ENCODE peak calls at places on chromosomes 1 and 21, in eight cellular contexts. E is colonic mucosa, Y is IMR-90, I is endothelial cell of umbilical vein, K is neural progenitor cell, V is PC-3, P is mammary epithelial cell, S is endodermal cell. Q is an unnamed sample.

GRCh38 chr1:40143891-40144575 is 17.2 kb upstream of the RLF start:
- DNase-seq in V (peak), P (peak), Y (peak), I (peak), E (peak), S (peak), K (peak), Q (no peak)

GRCh38 chr1:31704261-31705079 is 653 bp upstream of the COL16A1 start:
- DNase-seq in Y (peak), S (peak), I (no peak), E (peak), K (peak), P (peak), V (peak), Q (no peak)

GRCh38 chr1:26317612-26318337 is at the start of gene CD52:
- DNase-seq in E (no peak), V (no peak), P (no peak), K (peak), I (no peak), Y (no peak), S (peak), Q (no peak)

GRCh38 chr1:89525169-89525855 is 683 bp downstream of the LRRC8B start:
- DNase-seq in E (peak), V (no peak), P (peak), Y (no peak), K (peak), S (peak), I (peak), Q (no peak)

GRCh38 chr1:11059166-11059989 is 440 bp downstream of the SRM start:
- DNase-seq in I (peak), K (no peak), P (peak), V (no peak), E (no peak), Y (no peak), S (no peak), Q (peak)

GRCh38 chr1:209651148-209651547 is 1.1 kb downstream of the LAMB3 start:
- DNase-seq in P (peak), I (peak), V (peak), K (no peak), E (peak), S (peak), Y (peak), Q (peak)

GRCh38 chr1:8197493-8198282 is 120.2 kb upstream of the SLC45A1 start:
- DNase-seq in I (peak), Y (peak), E (peak), P (peak), V (peak), K (no peak), S (no peak), Q (peak)

GRCh38 chr21:46454634-46455390 is 3.9 kb upstream of the DIP2A start:
- DNase-seq in E (no peak), S (no peak), I (peak), Y (no peak), K (no peak), V (no peak), P (peak), Q (no peak)

GRCh38 chr1:170881268-170882265 is 53.8 kb upstream of the MROH9 start:
- DNase-seq in S (no peak), E (peak), I (peak), K (peak), V (peak), Y (peak), P (peak), Q (no peak)

GRCh38 chr21:46131721-46132651 is 23.4 kb downstream of the FTCD start:
- DNase-seq in Y (no peak), I (no peak), S (no peak), V (no peak), K (no peak), E (no peak), P (no peak), Q (peak)

GRCh38 chr1:41492341-41492848 is 7.9 kb upstream of the EDN2 start:
- DNase-seq in P (no peak), E (no peak), V (peak), S (peak), Y (no peak), K (peak), I (peak), Q (peak)

GRCh38 chr1:187275346-187275745 is 446.6 kb downstream of the PLA2G4A start:
- DNase-seq in E (no peak), P (no peak), V (no peak), K (no peak), I (no peak), Y (no peak), S (no peak), Q (no peak)

GRCh38 chr1:202343652-202344349 is 2.1 kb upstream of the UBE2T start:
- DNase-seq in E (no peak), K (peak), P (peak), Y (peak), S (no peak), I (peak), V (peak), Q (no peak)

GRCh38 chr1:53572061-53572801 is 113.0 kb downstream of the DMRTB1 start:
- DNase-seq in E (no peak), Y (peak), P (peak), S (peak), V (peak), I (no peak), K (peak), Q (no peak)

GRCh38 chr21:16059981-16060380 is 330.2 kb downstream of the USP25 start:
- DNase-seq in V (no peak), E (no peak), K (no peak), S (no peak), Y (no peak), P (no peak), I (no peak), Q (peak)

GRCh38 chr1:163820748-163821147 is 499.0 kb downstream of the NUF2 start:
- DNase-seq in I (peak), S (no peak), E (no peak), V (peak), P (no peak), Y (no peak), K (no peak), Q (no peak)

GRCh38 chr21:42437786-42438185 is 34.1 kb downstream of the UBASH3A start:
- DNase-seq in Y (peak), S (peak), P (no peak), I (no peak), V (peak), K (peak), E (no peak), Q (no peak)

GRCh38 chr21:21196087-21196486 is 197.9 kb downstream of the NCAM2 start:
- DNase-seq in V (no peak), E (no peak), K (no peak), I (no peak), P (no peak), S (no peak), Y (peak), Q (no peak)

DNA sequence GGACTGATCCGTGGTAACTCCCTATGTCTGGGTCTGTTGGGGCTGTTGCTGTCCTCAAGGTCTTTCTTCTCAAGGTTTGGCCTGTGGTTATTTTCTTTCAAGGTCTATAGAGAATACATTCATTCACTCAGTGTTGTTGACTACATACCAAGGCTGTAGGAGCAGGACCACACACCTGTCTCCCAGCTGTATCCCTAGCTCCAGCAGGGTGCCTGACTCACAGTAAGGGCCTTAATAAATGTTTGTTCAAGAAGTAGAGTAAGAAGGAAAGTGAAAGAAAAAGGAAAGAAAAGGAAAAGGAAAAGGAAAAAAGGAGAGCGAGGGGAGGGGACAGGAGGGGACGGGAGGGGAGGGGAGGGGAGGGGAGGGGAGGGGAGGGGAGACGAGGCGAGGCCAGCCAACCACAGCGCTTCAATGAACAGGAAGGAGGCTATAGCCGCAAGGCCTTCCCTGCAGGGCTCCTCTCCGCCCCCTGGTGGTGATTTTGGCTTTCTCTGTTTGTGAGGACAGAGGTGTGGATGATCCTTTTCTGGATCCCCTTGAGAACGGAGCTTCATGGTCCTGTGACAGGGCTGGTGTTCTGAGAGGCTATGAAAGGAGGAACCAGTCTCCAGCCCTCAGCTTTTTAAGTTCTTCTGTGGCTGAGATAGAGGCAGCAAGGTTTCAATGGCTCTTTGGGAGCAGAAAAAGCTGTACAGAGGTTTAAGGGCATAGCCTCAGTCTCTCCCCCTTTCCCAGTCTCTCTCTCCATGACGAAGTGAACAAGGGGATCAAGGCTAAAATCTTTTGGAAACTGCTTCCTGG is 30.6 kb upstream of the LCE5A start:
- DNase-seq in P (no peak), K (no peak), I (no peak), Y (peak), V (peak), S (peak), E (peak), Q (no peak)
- TF ChIP-seq CTCF in P (peak), K (no peak), I (no peak), Y (peak), V (peak), S (peak), E (peak), Q (peak)

DNA sequence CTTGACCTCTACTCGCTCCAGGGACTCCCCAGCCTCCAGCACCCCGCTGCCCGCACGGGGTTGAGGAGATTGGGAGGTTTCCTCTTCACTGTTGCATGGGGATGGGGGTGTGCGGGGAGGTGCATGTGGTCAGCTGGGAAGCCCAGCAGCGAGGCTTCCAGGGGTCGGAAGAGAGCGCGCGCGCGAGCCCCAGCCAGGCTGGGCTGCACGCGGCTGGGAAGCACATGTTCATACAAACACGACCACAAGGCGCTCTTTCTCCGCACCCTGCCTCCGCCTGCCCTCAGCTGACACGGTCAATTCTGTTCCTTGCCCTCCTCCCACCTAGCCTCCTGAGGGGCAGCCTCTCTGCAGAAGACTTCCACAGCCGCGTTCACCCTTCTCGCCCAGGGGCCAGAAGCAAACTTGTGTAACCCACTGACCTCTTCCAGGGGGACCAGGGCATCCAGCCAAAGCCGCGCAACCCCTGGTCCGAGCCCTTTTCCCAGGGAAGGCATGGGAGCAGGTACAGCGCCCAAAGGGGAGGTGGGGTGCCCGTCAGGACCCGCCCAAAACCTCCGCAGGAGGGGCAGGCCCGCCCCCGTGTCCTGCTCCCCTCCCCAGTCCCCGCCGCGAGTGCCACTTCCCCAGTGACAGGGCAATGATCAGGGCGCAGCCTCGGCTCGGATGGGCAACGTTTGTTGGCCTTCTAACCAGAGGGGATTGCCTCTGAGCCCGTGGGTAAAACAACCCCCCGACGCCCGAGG is 1.3 kb downstream of the COL24A1 start:
- DNase-seq in Y (no peak), S (peak), I (no peak), E (no peak), K (peak), V (no peak), P (no peak), Q (peak)
- H3K4me3 ChIP-seq in Y (peak), S (peak), I (no peak), E (peak), K (peak), V (peak), P (no peak), Q (no peak)

DNA sequence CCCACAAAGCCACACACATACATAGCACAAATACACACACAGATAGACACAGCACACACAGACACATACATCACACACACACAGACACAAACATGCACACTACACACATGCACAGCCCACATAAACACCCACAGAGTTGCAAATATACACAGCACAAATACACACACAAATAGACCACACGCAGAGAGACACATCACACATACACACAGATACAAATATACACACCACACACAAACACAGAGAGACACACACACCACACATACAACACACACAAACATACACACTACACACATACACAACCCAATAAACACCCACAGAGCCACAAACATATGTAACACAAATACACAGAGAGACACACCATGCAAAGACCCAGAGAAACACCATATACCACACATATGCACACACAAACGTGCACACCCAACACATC is 154.9 kb downstream of the GLUL start:
- DNase-seq in Y (no peak), P (no peak), K (no peak), E (no peak), S (no peak), I (no peak), V (no peak), Q (no peak)
- H3K9ac ChIP-seq in Y (no peak), P (no peak), K (no peak), E (peak), S (no peak), I (no peak), V (no peak), Q (no peak)

DNA sequence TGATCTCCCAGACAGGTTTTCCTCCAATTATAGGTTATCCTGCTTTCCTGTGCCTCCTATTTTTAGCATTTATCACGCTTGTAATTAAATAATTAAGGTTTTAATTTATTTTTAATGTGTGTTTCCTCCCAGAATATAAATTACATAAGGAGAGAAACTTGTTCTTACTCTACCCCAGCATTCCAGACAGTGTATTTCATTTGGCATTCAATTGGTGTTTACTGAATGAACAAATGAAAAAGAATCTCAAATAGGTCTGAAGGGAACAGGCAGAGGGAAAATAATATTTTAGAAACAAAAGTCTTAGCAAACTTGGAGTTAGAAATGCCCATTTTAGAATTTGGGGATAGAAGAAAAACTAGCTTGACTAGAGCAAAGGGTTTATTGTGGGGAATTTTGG is 9.9 kb upstream of the RSRP1 start:
- DNase-seq in P (no peak), I (no peak), E (no peak), K (no peak), Y (peak), V (no peak), S (no peak), Q (no peak)
- TF ChIP-seq CTCF in P (no peak), I (no peak), E (no peak), K (no peak), Y (no peak), V (no peak), S (no peak), Q (no peak)